ENCODE peak calls at places on chromosomes 12 and 14, in six cellular contexts. D, U, M, E, J and Q are unnamed samples.

GRCh38 chr14:74612346-74613021 is 447 bp upstream of the LTBP2 start:
- DNase-seq in D (peak), U (peak), M (peak), E (peak), J (peak), Q (peak)

GRCh38 chr12:127767631-127768030 is 499.3 kb upstream of the TMEM132C start:
- DNase-seq in D (no peak), U (no peak), M (no peak), E (no peak), J (no peak), Q (no peak)

GRCh38 chr12:1758887-1759286 is 61.5 kb upstream of the LRTM2 start:
- DNase-seq in D (no peak), U (peak), M (peak), E (no peak), J (no peak), Q (no peak)

GRCh38 chr12:4909734-4910501 is at the start of gene KCNA1:
- DNase-seq in D (peak), U (no peak), M (no peak), E (peak), J (no peak), Q (no peak)

GRCh38 chr12:72982351-72982750 is 710.2 kb downstream of the TRHDE start:
- DNase-seq in D (no peak), U (no peak), M (no peak), E (no peak), J (no peak), Q (no peak)

GRCh38 chr12:55972045-55972843 is 1.6 kb upstream of the RAB5B start:
- DNase-seq in D (no peak), U (peak), M (peak), E (no peak), J (no peak), Q (peak)

GRCh38 chr12:8996682-8997405 is 7.5 kb downstream of the KLRG1 start:
- DNase-seq in D (no peak), U (peak), M (peak), E (no peak), J (no peak), Q (peak)

GRCh38 chr12:113246478-113247122 is 25.3 kb downstream of the TPCN1 start:
- DNase-seq in D (no peak), U (peak), M (no peak), E (peak), J (no peak), Q (peak)

GRCh38 chr14:65637780-65638179 is 225.2 kb downstream of the FUT8 start:
- DNase-seq in D (no peak), U (peak), M (no peak), E (no peak), J (no peak), Q (no peak)

GRCh38 chr14:101223147-101223546 is 319.6 kb upstream of the RTL1 start:
- DNase-seq in D (peak), U (no peak), M (no peak), E (peak), J (peak), Q (no peak)

GRCh38 chr12:9925746-9926393 is 6.3 kb downstream of the CLEC2A start:
- DNase-seq in D (peak), U (peak), M (peak), E (peak), J (peak), Q (no peak)

GRCh38 chr12:108173160-108173559 is 44.1 kb downstream of the WSCD2 start:
- DNase-seq in D (no peak), U (no peak), M (no peak), E (peak), J (no peak), Q (no peak)

GRCh38 chr14:52266179-52266578 is 1.3 kb upstream of the PTGDR start:
- DNase-seq in D (no peak), U (peak), M (no peak), E (no peak), J (no peak), Q (no peak)

GRCh38 chr12:107322063-107322462 is 228.7 kb upstream of the CRY1 start:
- DNase-seq in D (no peak), U (no peak), M (no peak), E (no peak), J (no peak), Q (no peak)

GRCh38 chr14:38143651-38144505 is 63.8 kb upstream of the SSTR1 start:
- DNase-seq in D (no peak), U (peak), M (peak), E (no peak), J (no peak), Q (no peak)

GRCh38 chr12:57090924-57091632 is 2.2 kb downstream of the NAB2 start:
- DNase-seq in D (no peak), U (no peak), M (no peak), E (no peak), J (no peak), Q (no peak)

GRCh38 chr14:87111741-87112140 is 881.2 kb downstream of the GALC start:
- DNase-seq in D (no peak), U (no peak), M (no peak), E (no peak), J (no peak), Q (no peak)

GRCh38 chr12:90729741-90730140 is 225.2 kb downstream of the CCER1 start:
- DNase-seq in D (no peak), U (peak), M (peak), E (no peak), J (no peak), Q (peak)

GRCh38 chr12:128267651-128268347 is 829 bp downstream of the TMEM132C start:
- DNase-seq in D (no peak), U (no peak), M (no peak), E (peak), J (no peak), Q (no peak)

GRCh38 chr14:88479574-88479987 is 75.2 kb downstream of the PTPN21 start:
- DNase-seq in D (no peak), U (no peak), M (no peak), E (no peak), J (no peak), Q (no peak)

GRCh38 chr14:90513151-90514014 is 116.6 kb downstream of the CALM1 start:
- DNase-seq in D (no peak), U (peak), M (peak), E (peak), J (no peak), Q (no peak)

GRCh38 chr12:68416350-68416749 is 84.2 kb upstream of the MDM1 start:
- DNase-seq in D (no peak), U (no peak), M (no peak), E (no peak), J (no peak), Q (no peak)

GRCh38 chr14:51792819-51793218 is 67.6 kb upstream of the GNG2 start:
- DNase-seq in D (no peak), U (peak), M (peak), E (no peak), J (no peak), Q (no peak)

GRCh38 chr14:104813286-104813685 is 12.4 kb downstream of the ZBTB42 start:
- DNase-seq in D (no peak), U (no peak), M (no peak), E (no peak), J (no peak), Q (peak)

GRCh38 chr12:55019784-55020183 is at the start of gene NEUROD4:
- DNase-seq in D (peak), U (peak), M (peak), E (peak), J (peak), Q (peak)

GRCh38 chr14:34052658-34053014 is 101.8 kb upstream of the EGLN3 start:
- DNase-seq in D (no peak), U (no peak), M (peak), E (peak), J (no peak), Q (peak)

GRCh38 chr12:50676761-50677160 is 87.1 kb upstream of the ATF1 start:
- DNase-seq in D (no peak), U (no peak), M (no peak), E (no peak), J (no peak), Q (no peak)

GRCh38 chr14:40870252-40870651 is 736.4 kb upstream of the LRFN5 start:
- DNase-seq in D (no peak), U (no peak), M (peak), E (no peak), J (no peak), Q (no peak)

GRCh38 chr14:100115726-100116125 is 43.7 kb downstream of the DEGS2 start:
- DNase-seq in D (no peak), U (no peak), M (no peak), E (no peak), J (no peak), Q (no peak)

GRCh38 chr12:98532687-98533304 is 17.4 kb downstream of the TMPO start:
- DNase-seq in D (peak), U (peak), M (peak), E (no peak), J (no peak), Q (peak)

GRCh38 chr14:64702493-64703392 is 1.5 kb upstream of the PLEKHG3 start:
- DNase-seq in D (no peak), U (no peak), M (no peak), E (peak), J (no peak), Q (peak)

GRCh38 chr14:50768693-50769092 is 62.3 kb downstream of the NIN start:
- DNase-seq in D (no peak), U (peak), M (peak), E (no peak), J (no peak), Q (no peak)

GRCh38 chr14:71139058-71139946 is 232.0 kb downstream of the PCNX1 start:
- DNase-seq in D (peak), U (peak), M (peak), E (peak), J (peak), Q (peak)

GRCh38 chr12:2353281-2353680 is 300.5 kb downstream of the CACNA1C start:
- DNase-seq in D (no peak), U (no peak), M (no peak), E (no peak), J (no peak), Q (no peak)

GRCh38 chr12:14995583-14996425 is 23.0 kb downstream of the PDE6H start:
- DNase-seq in D (peak), U (peak), M (peak), E (no peak), J (no peak), Q (peak)
- H2AFZ ChIP-seq in D (no peak), U (no peak), M (no peak), E (no peak), J (peak), Q (no peak)

GRCh38 chr12:6533653-6534157 is 612 bp upstream of the GAPDH start:
- DNase-seq in D (peak), U (peak), M (no peak), E (peak), J (no peak), Q (no peak)

GRCh38 chr12:6534914-6535696 is 788 bp downstream of the GAPDH start:
- DNase-seq in D (peak), U (peak), M (peak), E (peak), J (no peak), Q (peak)

GRCh38 chr12:6534158-6534913 is at the start of gene GAPDH:
- DNase-seq in D (peak), U (peak), M (peak), E (peak), J (peak), Q (peak)

GRCh38 chr12:6532051-6532926 is 2.0 kb upstream of the GAPDH start:
- DNase-seq in D (peak), U (peak), M (peak), E (peak), J (no peak), Q (peak)

DNA sequence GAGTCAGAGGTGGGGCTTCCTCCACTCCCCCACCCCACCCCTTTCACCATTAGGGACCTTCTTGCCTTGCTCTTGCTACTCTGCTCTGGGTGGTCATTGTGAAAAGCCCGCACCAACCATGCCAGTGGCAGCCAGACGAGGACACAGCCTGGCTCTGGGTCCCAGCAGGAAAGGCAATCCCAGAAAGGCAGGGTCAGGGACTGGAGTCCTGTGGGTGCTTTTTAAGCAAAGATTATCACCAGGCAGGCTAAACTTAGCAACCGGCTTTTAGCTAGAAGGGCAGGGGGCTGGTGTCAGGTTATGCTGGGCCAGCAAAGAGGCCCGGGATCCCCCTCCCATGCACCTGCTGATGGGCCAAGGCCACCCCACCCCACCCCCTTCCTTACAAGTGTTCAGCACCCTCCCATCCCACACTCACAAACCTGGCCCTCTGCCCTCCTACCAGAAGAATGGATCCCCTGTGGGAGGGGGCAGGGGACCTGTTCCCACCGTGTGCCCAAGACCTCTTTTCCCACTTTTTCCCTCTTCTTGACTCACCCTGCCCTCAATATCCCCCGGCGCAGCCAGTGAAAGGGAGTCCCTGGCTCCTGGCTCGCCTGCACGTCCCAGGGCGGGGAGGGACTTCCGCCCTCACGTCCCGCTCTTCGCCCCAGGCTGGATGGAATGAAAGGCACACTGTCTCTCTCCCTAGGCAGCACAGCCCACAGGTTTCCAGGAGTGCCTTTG is 1.2 kb upstream of the GAPDH start:
- DNase-seq in D (no peak), U (peak), M (peak), E (peak), J (no peak), Q (peak)
- H2BK120ac ChIP-seq in D (peak), U (peak), M (peak), E (no peak), J (no peak), Q (peak)

GRCh38 chr12:124445121-124445718 is 122.2 kb downstream of the NCOR2 start:
- DNase-seq in D (no peak), U (no peak), M (no peak), E (no peak), J (no peak), Q (no peak)
- H3K27ac ChIP-seq in D (no peak), U (no peak), M (no peak), E (no peak), J (no peak), Q (no peak)

DNA sequence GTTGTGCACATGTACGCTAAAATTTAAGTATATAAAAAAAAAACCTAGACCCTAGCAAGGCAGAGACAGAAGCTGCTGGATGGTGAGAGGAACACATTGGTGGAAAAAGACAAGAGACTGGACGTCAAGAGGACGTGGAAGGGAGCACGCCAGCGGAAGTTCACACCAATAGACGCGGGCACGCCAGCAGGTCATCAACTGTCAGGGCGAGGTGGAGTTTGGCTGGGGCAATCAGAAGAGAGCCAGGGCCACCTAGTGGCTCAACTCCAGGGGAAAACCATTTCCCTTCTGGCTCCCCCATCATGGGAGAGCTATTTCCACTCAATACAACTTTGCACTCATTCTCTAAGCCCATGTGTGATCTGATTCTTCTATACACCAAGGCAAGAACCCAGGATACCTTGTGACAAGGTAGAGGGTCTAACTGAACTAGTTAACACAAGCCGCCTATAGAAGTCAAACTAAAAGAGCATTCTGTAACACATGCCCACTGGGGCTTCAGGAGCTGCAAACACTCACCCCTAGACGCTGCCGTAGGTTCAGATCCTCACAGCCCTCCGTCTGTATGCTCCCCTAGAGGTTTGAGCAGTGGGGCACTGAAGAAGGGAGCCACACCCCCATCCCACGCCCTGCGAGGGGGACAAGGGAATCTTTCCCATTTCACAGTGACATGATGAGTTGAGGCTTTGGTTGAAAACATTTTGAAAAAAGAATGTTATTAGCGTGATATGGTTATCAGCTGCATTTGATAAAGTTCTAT is 702.7 kb downstream of the TMTC2 start:
- DNase-seq in D (peak), U (no peak), M (no peak), E (peak), J (peak), Q (peak)
- H2AFZ ChIP-seq in D (peak), U (no peak), M (no peak), E (no peak), J (peak), Q (no peak)

GRCh38 chr12:120709976-120710804 is at the start of gene UNC119B:
- DNase-seq in D (peak), U (peak), M (peak), E (peak), J (no peak), Q (peak)
- H2BK120ac ChIP-seq in D (peak), U (peak), M (peak), E (no peak), J (no peak), Q (peak)

GRCh38 chr14:49489341-49489740 is 96.8 kb downstream of the RPS29 start:
- DNase-seq in D (no peak), U (no peak), M (no peak), E (no peak), J (no peak), Q (no peak)
- H3K27ac ChIP-seq in D (no peak), U (no peak), M (no peak), E (no peak), J (no peak), Q (no peak)